ENCODE peak calls at places on chromosome 11, in six cellular contexts. M is HepG2, Q is HCT116, R is HEK293T, K is GM12878, W is H1. A is an unnamed sample.

GRCh38 chr11:134751825-134752224 is 339.8 kb upstream of the B3GAT1 start:
- DNase-seq in M (no peak), Q (no peak), R (no peak), K (no peak), W (no peak), A (no peak)

GRCh38 chr11:123300874-123301695 is 106.0 kb upstream of the CLMP start:
- DNase-seq in M (no peak), Q (peak), R (no peak), K (peak), W (no peak), A (no peak)

GRCh38 chr11:64601605-64602465 is 10.8 kb downstream of the SLC22A12 start:
- DNase-seq in M (no peak), Q (no peak), R (no peak), K (no peak), W (no peak), A (no peak)

GRCh38 chr11:92827132-92827531 is 142.3 kb upstream of the MTNR1B start:
- DNase-seq in M (no peak), Q (no peak), R (no peak), K (no peak), W (no peak), A (no peak)

GRCh38 chr11:75440960-75441803 is 8.2 kb upstream of the KLHL35 start:
- DNase-seq in M (no peak), Q (no peak), R (no peak), K (no peak), W (no peak), A (no peak)

GRCh38 chr11:46865340-46865739 is 19.3 kb upstream of the CKAP5 start:
- DNase-seq in M (no peak), Q (no peak), R (no peak), K (no peak), W (no peak), A (no peak)

GRCh38 chr11:86617502-86617901 is 54.9 kb downstream of the ME3 start:
- DNase-seq in M (no peak), Q (no peak), R (no peak), K (no peak), W (no peak), A (no peak)

GRCh38 chr11:33899383-33900037 is 7.6 kb upstream of the LMO2 start:
- DNase-seq in M (no peak), Q (peak), R (no peak), K (no peak), W (no peak), A (no peak)

GRCh38 chr11:74057251-74058151 is 48.6 kb upstream of the UCP3 start:
- DNase-seq in M (peak), Q (peak), R (no peak), K (no peak), W (no peak), A (no peak)

GRCh38 chr11:67731583-67731982 is 57.2 kb upstream of the ALDH3B2 start:
- DNase-seq in M (no peak), Q (no peak), R (peak), K (no peak), W (no peak), A (no peak)

GRCh38 chr11:132429685-132430084 is 1059.3 kb downstream of the NTM start:
- DNase-seq in M (no peak), Q (no peak), R (no peak), K (no peak), W (no peak), A (no peak)

GRCh38 chr11:67062526-67063373 is 6.1 kb downstream of the RHOD start:
- DNase-seq in M (no peak), Q (peak), R (no peak), K (no peak), W (no peak), A (no peak)

GRCh38 chr11:12110714-12111481 is 508 bp downstream of the MICAL2 start:
- DNase-seq in M (no peak), Q (no peak), R (peak), K (no peak), W (no peak), A (peak)
- TF ChIP-seq SP1 in M (no peak), Q (no peak), R (no peak), K (no peak), W (no peak), A (no peak)

GRCh38 chr11:119482561-119483001 is 59.6 kb upstream of the THY1 start:
- DNase-seq in M (no peak), Q (no peak), R (no peak), K (no peak), W (no peak), A (no peak)
- TF ChIP-seq SP1 in M (no peak), Q (no peak), R (no peak), K (no peak), W (no peak), A (no peak)

DNA sequence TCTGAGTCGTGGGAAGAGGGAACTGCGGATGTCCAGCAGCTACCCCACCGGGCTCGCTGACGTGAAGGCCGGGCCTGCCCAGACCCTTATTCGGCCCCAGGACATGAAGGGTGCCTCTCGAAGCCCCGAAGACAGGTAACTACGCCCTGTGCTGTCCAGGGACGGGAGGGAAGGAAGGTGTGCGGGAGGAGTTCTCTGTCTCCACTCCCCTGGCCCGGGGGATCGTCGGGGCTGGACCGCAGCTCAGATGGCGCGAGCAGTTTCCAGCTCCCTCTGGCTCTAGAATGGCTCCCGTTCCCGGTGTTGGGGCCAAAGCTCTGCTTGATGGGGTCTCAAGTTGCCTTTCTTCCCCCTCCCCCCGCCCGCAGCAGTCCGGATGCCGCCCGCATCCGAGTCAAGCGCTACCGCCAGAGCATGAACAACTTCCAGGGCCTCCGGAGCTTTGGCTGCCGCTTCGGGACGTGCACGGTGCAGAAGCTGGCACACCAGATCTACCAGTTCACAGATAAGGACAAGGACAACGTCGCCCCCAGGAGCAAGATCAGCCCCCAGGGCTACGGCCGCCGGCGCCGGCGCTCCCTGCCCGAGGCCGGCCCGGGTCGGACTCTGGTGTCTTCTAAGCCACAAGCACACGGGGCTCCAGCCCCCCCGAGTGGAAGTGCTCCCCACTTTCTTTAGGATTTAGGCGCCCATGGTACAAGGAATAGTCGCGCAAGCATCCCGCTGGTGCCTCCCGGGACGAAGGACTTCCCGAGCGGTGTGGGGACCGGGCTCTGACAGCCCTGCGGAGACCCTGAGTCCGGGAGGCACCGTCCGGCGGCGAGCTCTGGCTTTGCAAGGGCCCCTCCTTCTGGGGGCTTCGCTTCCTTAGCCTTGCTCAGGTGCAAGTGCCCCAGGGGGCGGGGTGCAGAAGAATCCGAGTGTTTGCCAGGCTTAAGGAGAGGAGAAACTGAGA is 1.4 kb downstream of the ADM start:
- DNase-seq in M (no peak), Q (no peak), R (no peak), K (no peak), W (no peak), A (peak)
- TF ChIP-seq SP1 in M (no peak), Q (no peak), R (no peak), K (no peak), W (no peak), A (no peak)

GRCh38 chr11:62034045-62034355 is 66.6 kb upstream of the FTH1 start:
- DNase-seq in M (no peak), Q (no peak), R (no peak), K (no peak), W (no peak), A (no peak)
- TF ChIP-seq SP1 in M (no peak), Q (no peak), R (no peak), K (no peak), W (no peak), A (no peak)

A was measured in WTC11.